ENCODE peak calls at places on chromosomes 12 and 14, in five cellular contexts. N is AG04450, J is endothelial cell, K is COLO829, G is epithelial cell of esophagus. P is an unnamed sample.

GRCh38 chr12:110863161-110863560 is 16.4 kb downstream of the CCDC63 start:
- DNase-seq in N (no peak), J (no peak), K (no peak), G (no peak), P (no peak)

GRCh38 chr12:127272864-127273263 is 994.1 kb upstream of the TMEM132C start:
- DNase-seq in N (peak), J (no peak), K (no peak), G (peak), P (no peak)

GRCh38 chr12:72511906-72512305 is 239.7 kb downstream of the TRHDE start:
- DNase-seq in N (peak), J (no peak), K (no peak), G (peak), P (no peak)

GRCh38 chr14:96747608-96748007 is 49.6 kb upstream of the VRK1 start:
- DNase-seq in N (no peak), J (no peak), K (no peak), G (no peak), P (no peak)

GRCh38 chr14:73755434-73756014 is 41.3 kb upstream of the PNMA1 start:
- DNase-seq in N (no peak), J (no peak), K (peak), G (peak), P (no peak)

GRCh38 chr12:71190822-71191221 is 33.0 kb upstream of the TSPAN8 start:
- DNase-seq in N (no peak), J (no peak), K (no peak), G (no peak), P (no peak)

GRCh38 chr12:95674631-95675030 is 115.9 kb downstream of the NTN4 start:
- DNase-seq in N (no peak), J (no peak), K (peak), G (no peak), P (no peak)

GRCh38 chr14:46048127-46048526 is 603.5 kb downstream of the RPL10L start:
- DNase-seq in N (no peak), J (peak), K (peak), G (peak), P (no peak)

GRCh38 chr14:64293976-64294671 is at the start of gene ESR2:
- DNase-seq in N (no peak), J (peak), K (no peak), G (peak), P (no peak)

GRCh38 chr12:31491819-31492598 is 98.9 kb downstream of the DENND5B start:
- DNase-seq in N (peak), J (no peak), K (peak), G (peak), P (no peak)

GRCh38 chr14:72023128-72024042 is 91.2 kb downstream of the RGS6 start:
- DNase-seq in N (no peak), J (no peak), K (peak), G (peak), P (no peak)

GRCh38 chr12:126903180-126903876 is 1363.6 kb upstream of the TMEM132C start:
- DNase-seq in N (no peak), J (no peak), K (no peak), G (no peak), P (no peak)

GRCh38 chr12:46209165-46209564 is 59.7 kb downstream of the SLC38A1 start:
- DNase-seq in N (no peak), J (no peak), K (peak), G (no peak), P (no peak)

GRCh38 chr12:85279449-85280137 is 427 bp upstream of the ALX1 start:
- DNase-seq in N (no peak), J (peak), K (peak), G (no peak), P (no peak)

GRCh38 chr12:64672925-64673409 is 62.7 kb downstream of the RASSF3 start:
- DNase-seq in N (no peak), J (peak), K (no peak), G (peak), P (no peak)

GRCh38 chr14:90857866-90858265 is 41.6 kb upstream of the TTC7B start:
- DNase-seq in N (no peak), J (no peak), K (peak), G (no peak), P (no peak)

GRCh38 chr14:63727736-63728728 is at the start of gene SGPP1:
- DNase-seq in N (peak), J (peak), K (peak), G (peak), P (peak)

GRCh38 chr12:102172436-102172835 is 25.2 kb downstream of the PMCH start:
- DNase-seq in N (no peak), J (no peak), K (no peak), G (no peak), P (no peak)

GRCh38 chr12:131965073-131965472 is 15.3 kb downstream of the EP400 start:
- DNase-seq in N (no peak), J (no peak), K (no peak), G (no peak), P (no peak)

GRCh38 chr12:100554608-100555077 is 18.8 kb upstream of the GAS2L3 start:
- DNase-seq in N (peak), J (peak), K (peak), G (peak), P (no peak)

GRCh38 chr12:12683725-12684124 is 12.3 kb downstream of the GPR19 start:
- DNase-seq in N (no peak), J (no peak), K (no peak), G (no peak), P (no peak)

GRCh38 chr12:112617191-112617505 is 174.4 kb upstream of the RPH3A start:
- DNase-seq in N (no peak), J (no peak), K (no peak), G (no peak), P (no peak)

GRCh38 chr12:130805635-130806034 is 33.4 kb downstream of the STX2 start:
- DNase-seq in N (no peak), J (no peak), K (no peak), G (no peak), P (no peak)

GRCh38 chr14:74501135-74501614 is 7.6 kb downstream of the ISCA2 start:
- DNase-seq in N (peak), J (peak), K (no peak), G (peak), P (no peak)

GRCh38 chr14:76760331-76761197 is 704 bp upstream of the VASH1 start:
- DNase-seq in N (no peak), J (no peak), K (no peak), G (no peak), P (no peak)

GRCh38 chr14:64720190-64720589 is 16.0 kb downstream of the PLEKHG3 start:
- DNase-seq in N (peak), J (no peak), K (no peak), G (peak), P (no peak)

GRCh38 chr12:131799828-131800593 is 28.2 kb upstream of the MMP17 start:
- DNase-seq in N (no peak), J (no peak), K (no peak), G (no peak), P (no peak)

GRCh38 chr12:93738199-93739058 is 61.3 kb downstream of the CRADD start:
- DNase-seq in N (no peak), J (no peak), K (no peak), G (no peak), P (no peak)

GRCh38 chr12:52395761-52396434 is 10.2 kb downstream of the KRT82 start:
- DNase-seq in N (no peak), J (peak), K (no peak), G (peak), P (no peak)